ENCODE peak calls at places on chromosomes 1 and 21, in nine cellular contexts. O is GM23338, Y is HL-60, X is SK-N-SH, C is HepG2, M is K562, G is A549, F is HCT116, T is GM12878. A is an unnamed sample.
A peak's percentile ranks its signal among the peaks of the same experiment; 100 is the strongest.

GRCh38 chr21:45523411-45524101 is 18.7 kb downstream of the SLC19A1 start:
- DNase-seq in X (no peak), Y (no peak), C (no peak), F (no peak), O (no peak), M (no peak), G (no peak), T (no peak), A (no peak)

GRCh38 chr1:235643837-235644692 is 5.5 kb downstream of the GNG4 start:
- DNase-seq in T (no peak), X (peak; percentile 31), G (no peak), C (no peak), Y (no peak), O (no peak), M (no peak), F (no peak), A (no peak)

GRCh38 chr1:219498666-219499065 is 114.2 kb downstream of the ZC3H11B start:
- DNase-seq in O (no peak), X (no peak), F (no peak), M (no peak), Y (peak; percentile 36), C (no peak), T (no peak), G (no peak), A (no peak)

GRCh38 chr21:16407403-16408279 is 677.9 kb downstream of the USP25 start:
- DNase-seq in Y (no peak), G (no peak), M (no peak), F (no peak), O (no peak), X (peak; percentile 24), C (no peak), T (no peak), A (no peak)

GRCh38 chr1:152461544-152461943 is 47.5 kb upstream of the CRNN start:
- DNase-seq in T (no peak), Y (peak; percentile 72), M (peak; percentile 68), O (peak; percentile 84), C (peak; percentile 61), F (peak; percentile 52), X (peak; percentile 44), G (no peak), A (no peak)

GRCh38 chr21:34520769-34521508 is 8.9 kb upstream of the KCNE1 start:
- DNase-seq in C (no peak), M (no peak), F (no peak), O (no peak), X (no peak), T (no peak), Y (peak; percentile 87), G (no peak), A (no peak)

GRCh38 chr1:52037909-52038308 is 4.3 kb upstream of the KTI12 start:
- DNase-seq in Y (no peak), T (no peak), G (no peak), O (no peak), M (no peak), X (no peak), C (no peak), F (no peak), A (no peak)

GRCh38 chr1:41507152-41507720 is 22.8 kb upstream of the EDN2 start:
- DNase-seq in M (no peak), T (no peak), F (no peak), X (no peak), O (peak; percentile 42), G (no peak), Y (no peak), C (no peak), A (no peak)

GRCh38 chr1:244874974-244875579 is 10.7 kb upstream of the HNRNPU start:
- DNase-seq in C (no peak), F (no peak), X (no peak), T (no peak), G (no peak), Y (no peak), M (no peak), O (peak; percentile 82), A (no peak)

GRCh38 chr1:1969953-1970716 is 33.5 kb downstream of the CFAP74 start:
- DNase-seq in X (no peak), M (no peak), O (no peak), C (no peak), T (no peak), Y (no peak), F (no peak), G (no peak), A (no peak)

GRCh38 chr21:15023782-15024181 is 41.0 kb downstream of the NRIP1 start:
- DNase-seq in O (no peak), Y (no peak), T (no peak), X (no peak), F (no peak), G (no peak), C (no peak), M (no peak), A (no peak)

GRCh38 chr1:198681831-198682756 is 43.3 kb downstream of the PTPRC start:
- DNase-seq in G (no peak), T (peak; percentile 97), F (no peak), O (peak; percentile 52), C (no peak), X (peak; percentile 22), M (peak; percentile 89), Y (peak; percentile 98), A (no peak)

GRCh38 chr1:3441449-3441848 is 13.0 kb upstream of the ARHGEF16 start:
- DNase-seq in T (no peak), Y (no peak), C (peak; percentile 62), M (no peak), X (no peak), F (no peak), O (no peak), G (no peak), A (no peak)
- TF ChIP-seq REST in T (no peak), Y (no peak), C (no peak), M (no peak), X (no peak), F (no peak), O (no peak), G (no peak), A (no peak)

DNA sequence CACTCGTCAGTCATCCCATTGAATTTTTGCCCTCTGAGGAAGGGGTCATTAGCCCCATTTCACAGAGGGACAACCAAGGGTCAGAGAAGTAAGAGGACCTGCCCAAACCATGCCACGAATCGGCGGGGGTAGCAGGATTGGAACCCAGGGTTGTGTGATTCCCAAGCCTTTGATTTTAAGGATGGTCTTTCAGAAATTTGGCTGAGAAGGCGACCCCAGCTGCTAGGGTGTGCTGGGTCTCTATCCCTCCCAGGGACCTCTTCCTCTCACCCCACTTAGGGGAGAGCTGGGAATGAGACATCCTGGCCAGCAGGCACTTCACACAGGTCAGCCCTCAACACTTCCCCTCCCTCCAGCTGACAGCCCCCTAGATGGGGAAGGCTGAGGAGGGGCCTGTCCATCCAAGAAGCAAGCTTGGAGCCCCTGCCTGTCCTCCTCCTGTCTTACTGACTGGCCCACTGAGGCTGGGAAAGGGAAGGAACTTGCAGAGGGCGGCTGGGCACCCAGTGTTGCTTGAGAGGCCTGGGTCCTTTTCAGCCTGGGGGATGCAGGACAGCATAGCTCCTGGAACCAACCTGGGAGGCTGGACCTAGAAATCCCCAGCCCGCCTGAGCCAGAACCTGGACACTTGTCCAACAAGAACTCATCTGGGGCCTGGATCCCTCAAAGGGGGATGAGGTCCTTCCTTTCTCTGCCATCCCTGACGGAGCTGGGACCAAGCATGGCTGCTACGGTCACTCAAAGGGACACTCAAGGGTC is 1.7 kb downstream of the SDC3 start:
- DNase-seq in O (no peak), X (no peak), C (no peak), Y (no peak), G (no peak), M (no peak), F (no peak), T (no peak), A (no peak)
- TF ChIP-seq REST in O (no peak), X (no peak), C (no peak), Y (no peak), G (no peak), M (no peak), F (no peak), T (no peak), A (no peak)

DNA sequence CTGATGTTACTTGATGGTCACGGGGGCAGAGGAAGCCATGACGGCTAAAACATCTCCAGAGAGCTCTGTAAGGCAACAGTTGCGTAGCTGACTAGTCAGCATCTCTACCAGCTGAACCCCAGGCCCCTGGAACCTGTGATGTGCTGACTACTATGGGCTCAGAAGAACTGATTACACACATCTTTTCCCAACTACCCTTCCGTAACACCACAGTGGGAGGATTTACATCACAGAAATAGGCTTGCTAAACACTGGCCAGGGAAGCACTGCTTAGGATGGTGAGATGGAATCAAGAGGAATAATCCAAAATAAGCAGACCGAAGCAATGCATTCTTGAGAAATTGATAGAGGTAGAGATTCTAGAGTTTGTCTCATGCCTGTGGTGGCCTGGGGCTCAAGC is 122.5 kb downstream of the SMYD2 start:
- DNase-seq in C (no peak), O (no peak), M (no peak), T (no peak), Y (no peak), G (no peak), F (no peak), X (no peak), A (no peak)
- TF ChIP-seq REST in C (no peak), O (no peak), M (no peak), T (no peak), Y (no peak), G (no peak), F (no peak), X (no peak), A (no peak)

GRCh38 chr1:6239213-6239752 is 3.5 kb upstream of the ICMT start:
- DNase-seq in Y (no peak), X (no peak), M (no peak), T (no peak), G (no peak), F (no peak), O (peak; percentile 95), C (no peak), A (no peak)

GRCh38 chr1:6235302-6235680 is 473 bp downstream of the ICMT start:
- DNase-seq in T (no peak), M (peak; percentile 51), G (no peak), F (no peak), Y (no peak), C (no peak), O (peak; percentile 9), X (no peak), A (no peak)

GRCh38 chr1:6237093-6237492 is 1.3 kb upstream of the ICMT start:
- DNase-seq in M (no peak), T (no peak), F (no peak), Y (no peak), G (no peak), C (no peak), O (no peak), X (no peak), A (no peak)

GRCh38 chr1:6233376-6233775 is 2.4 kb downstream of the ICMT start:
- DNase-seq in G (no peak), C (no peak), M (no peak), F (no peak), T (no peak), X (no peak), O (no peak), Y (no peak), A (no peak)

DNA sequence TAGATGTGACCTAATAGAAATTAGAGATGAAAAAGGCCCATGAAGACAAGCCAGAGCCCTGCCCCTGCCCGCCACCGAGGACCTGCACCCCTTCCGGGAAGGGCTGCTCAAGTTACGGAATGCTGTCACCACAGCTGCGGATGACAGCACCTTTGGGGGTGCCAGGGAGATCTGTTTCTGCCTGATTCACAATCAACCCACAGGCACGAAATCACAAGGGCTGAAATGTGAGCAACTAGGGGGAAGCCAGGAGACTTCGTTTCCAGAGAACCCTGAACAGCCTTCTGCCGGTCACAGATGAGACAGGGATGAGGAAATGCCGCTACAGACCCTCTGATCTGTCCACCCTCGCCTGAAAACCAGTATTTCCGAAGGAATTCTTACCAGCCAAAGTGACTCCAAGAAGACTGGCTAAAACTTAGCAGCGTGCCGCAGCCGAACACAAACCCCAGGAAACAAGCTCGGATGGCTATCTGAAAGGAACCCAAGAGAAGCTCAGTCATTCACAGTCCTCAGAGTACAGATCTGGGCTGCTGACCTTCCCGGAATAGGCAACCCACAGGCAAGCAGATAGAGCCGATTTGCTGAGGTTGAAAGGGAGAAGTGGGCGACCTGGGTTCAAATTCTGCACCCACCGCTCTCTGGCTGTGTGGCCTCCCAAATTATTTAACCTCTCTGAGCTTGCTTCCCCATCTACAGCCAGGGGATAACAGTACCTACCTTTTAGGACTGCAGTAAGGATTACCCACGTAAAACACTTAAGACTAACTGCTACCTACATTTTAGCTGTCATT is 1.1 kb downstream of the ICMT start:
- DNase-seq in O (peak; percentile 5), M (peak; percentile 67), Y (no peak), F (no peak), T (no peak), X (no peak), C (no peak), G (no peak), A (no peak)
- TF ChIP-seq REST in O (no peak), M (no peak), Y (no peak), F (no peak), T (no peak), X (no peak), C (no peak), G (no peak), A (no peak)

A was measured in Panc1.